ENCODE peak calls at places on chromosomes 11 and 22, in nine cellular contexts. F, T, M, A, K, W, C, O and U are unnamed samples.

GRCh38 chr22:39522567-39523300 is 2.4 kb downstream of the ATF4 start:
- DNase-seq in F (peak; percentile 72), T (peak; percentile 82), M (no peak), A (peak; percentile 52), K (no peak), W (peak; percentile 56), C (no peak), O (no peak), U (peak; percentile 74)

GRCh38 chr11:61273151-61274078 is 21.7 kb downstream of the VWCE start:
- DNase-seq in F (no peak), T (no peak), M (no peak), A (no peak), K (no peak), W (peak; percentile 71), C (no peak), O (no peak), U (no peak)

GRCh38 chr11:125091247-125091876 is 20.1 kb downstream of the TMEM218 start:
- DNase-seq in F (peak; percentile 34), T (no peak), M (no peak), A (peak; percentile 59), K (no peak), W (no peak), C (peak; percentile 69), O (peak; percentile 50), U (peak; percentile 43)

GRCh38 chr22:39290724-39291161 is 28.7 kb downstream of the RPL3 start:
- DNase-seq in F (peak; percentile 94), T (peak; percentile 41), M (no peak), A (peak; percentile 74), K (no peak), W (peak; percentile 63), C (no peak), O (no peak), U (no peak)

GRCh38 chr11:312092-312816 is 1.6 kb upstream of the IFITM1 start:
- DNase-seq in F (no peak), T (no peak), M (no peak), A (no peak), K (no peak), W (no peak), C (no peak), O (no peak), U (no peak)

GRCh38 chr11:128476729-128477128 is 110.6 kb downstream of the ETS1 start:
- DNase-seq in F (no peak), T (no peak), M (no peak), A (no peak), K (no peak), W (no peak), C (peak; percentile 95), O (no peak), U (peak; percentile 9)

GRCh38 chr11:2190670-2191471 is 19.3 kb upstream of the TH start:
- DNase-seq in F (no peak), T (no peak), M (no peak), A (no peak), K (no peak), W (no peak), C (peak; percentile 43), O (no peak), U (no peak)

GRCh38 chr11:110948112-110948511 is 235.9 kb upstream of the ARHGAP20 start:
- DNase-seq in F (no peak), T (no peak), M (no peak), A (no peak), K (no peak), W (no peak), C (no peak), O (no peak), U (no peak)

GRCh38 chr11:110305169-110306018 is 9.0 kb upstream of the RDX start:
- DNase-seq in F (no peak), T (no peak), M (no peak), A (no peak), K (no peak), W (no peak), C (no peak), O (no peak), U (no peak)

GRCh38 chr22:48980409-48980808 is 847.3 kb downstream of the BRD1 start:
- DNase-seq in F (no peak), T (no peak), M (no peak), A (no peak), K (no peak), W (no peak), C (no peak), O (peak; percentile 69), U (no peak)

GRCh38 chr11:128179049-128179448 is 408.3 kb downstream of the ETS1 start:
- DNase-seq in F (no peak), T (no peak), M (no peak), A (no peak), K (no peak), W (no peak), C (no peak), O (no peak), U (no peak)

GRCh38 chr11:45885274-45885920 is at the start of gene MAPK8IP1:
- DNase-seq in F (peak; percentile 62), T (peak; percentile 34), M (no peak), A (peak; percentile 70), K (peak; percentile 86), W (peak; percentile 62), C (peak; percentile 55), O (no peak), U (peak; percentile 67)

GRCh38 chr11:78341841-78342240 is 75.8 kb downstream of the GAB2 start:
- DNase-seq in F (no peak), T (no peak), M (no peak), A (no peak), K (no peak), W (no peak), C (no peak), O (no peak), U (no peak)

GRCh38 chr11:78339945-78340344 is 77.7 kb downstream of the GAB2 start:
- DNase-seq in F (no peak), T (no peak), M (no peak), A (no peak), K (no peak), W (no peak), C (no peak), O (no peak), U (no peak)

GRCh38 chr11:78338138-78338537 is 79.5 kb downstream of the GAB2 start:
- DNase-seq in F (no peak), T (no peak), M (no peak), A (no peak), K (no peak), W (no peak), C (peak; percentile 74), O (no peak), U (no peak)

GRCh38 chr11:78339483-78339882 is 78.1 kb downstream of the GAB2 start:
- DNase-seq in F (no peak), T (no peak), M (no peak), A (no peak), K (no peak), W (no peak), C (no peak), O (no peak), U (no peak)

DNA sequence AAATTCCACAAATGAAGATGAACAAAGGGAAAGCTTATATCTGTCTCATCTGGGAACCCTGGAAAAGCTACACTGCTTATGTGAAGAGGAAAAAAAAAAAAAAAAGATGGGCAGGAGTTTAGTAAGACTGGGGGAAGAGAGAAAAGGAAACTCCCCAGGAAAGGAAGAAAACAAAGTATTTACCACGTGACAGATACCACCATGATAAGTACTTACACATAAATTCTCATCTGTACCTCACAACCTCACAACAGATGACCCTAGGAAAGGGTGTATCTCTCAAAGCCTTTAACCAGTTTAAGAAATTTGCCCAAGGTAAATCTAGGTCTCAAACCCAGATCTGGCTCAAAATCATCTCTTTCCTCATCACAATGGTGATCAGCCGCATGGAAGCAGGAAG is 77.1 kb downstream of the GAB2 start:
- DNase-seq in F (no peak), T (no peak), M (no peak), A (no peak), K (no peak), W (no peak), C (no peak), O (no peak), U (no peak)
- TF ChIP-seq POLR2A in F (no peak), T (no peak), M (no peak), A (no peak), K (no peak), W (no peak), C (no peak), O (no peak), U (no peak)

DNA sequence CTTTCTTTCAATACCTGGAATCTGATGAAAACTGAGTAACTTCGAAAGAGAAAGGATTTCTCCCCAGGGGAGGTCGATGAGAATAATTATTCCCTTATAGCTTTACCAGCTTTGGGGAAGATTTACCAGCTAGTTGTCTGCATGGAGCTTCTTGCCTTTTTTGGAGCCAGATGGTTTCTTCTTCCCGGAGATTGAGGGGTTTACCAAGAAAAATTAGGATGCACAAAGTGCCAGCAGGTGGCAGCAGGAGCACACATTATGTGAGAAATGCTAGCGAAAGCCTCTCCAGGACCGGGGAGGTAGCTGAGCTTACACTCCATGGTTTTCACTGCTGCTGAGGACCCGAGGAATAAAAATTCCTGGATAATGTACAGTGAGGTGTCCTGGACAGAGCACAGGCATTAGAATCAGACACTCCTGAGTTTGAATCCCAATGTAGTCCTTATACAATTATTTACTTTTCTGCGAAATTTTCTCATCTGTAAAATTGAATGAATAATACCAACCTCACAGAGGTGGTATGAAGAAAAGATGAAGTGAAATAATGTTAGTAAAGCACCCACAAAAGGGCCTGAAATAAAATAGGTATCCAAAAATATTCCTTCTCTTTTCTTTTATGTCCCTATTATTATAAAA is 46.0 kb upstream of the PARVA start:
- DNase-seq in F (peak; percentile 91), T (peak; percentile 83), M (peak; percentile 72), A (peak; percentile 88), K (no peak), W (peak; percentile 86), C (peak; percentile 67), O (peak; percentile 94), U (peak; percentile 60)
- TF ChIP-seq POLR2A in F (no peak), T (no peak), M (no peak), A (no peak), K (no peak), W (no peak), C (no peak), O (no peak), U (no peak)

GRCh38 chr22:33650244-33650643 is 270.0 kb downstream of the LARGE1 start:
- DNase-seq in F (no peak), T (no peak), M (no peak), A (no peak), K (no peak), W (no peak), C (no peak), O (peak; percentile 85), U (no peak)
- TF ChIP-seq POLR2A in F (no peak), T (no peak), M (no peak), A (no peak), K (no peak), W (no peak), C (no peak), O (no peak), U (no peak)

DNA sequence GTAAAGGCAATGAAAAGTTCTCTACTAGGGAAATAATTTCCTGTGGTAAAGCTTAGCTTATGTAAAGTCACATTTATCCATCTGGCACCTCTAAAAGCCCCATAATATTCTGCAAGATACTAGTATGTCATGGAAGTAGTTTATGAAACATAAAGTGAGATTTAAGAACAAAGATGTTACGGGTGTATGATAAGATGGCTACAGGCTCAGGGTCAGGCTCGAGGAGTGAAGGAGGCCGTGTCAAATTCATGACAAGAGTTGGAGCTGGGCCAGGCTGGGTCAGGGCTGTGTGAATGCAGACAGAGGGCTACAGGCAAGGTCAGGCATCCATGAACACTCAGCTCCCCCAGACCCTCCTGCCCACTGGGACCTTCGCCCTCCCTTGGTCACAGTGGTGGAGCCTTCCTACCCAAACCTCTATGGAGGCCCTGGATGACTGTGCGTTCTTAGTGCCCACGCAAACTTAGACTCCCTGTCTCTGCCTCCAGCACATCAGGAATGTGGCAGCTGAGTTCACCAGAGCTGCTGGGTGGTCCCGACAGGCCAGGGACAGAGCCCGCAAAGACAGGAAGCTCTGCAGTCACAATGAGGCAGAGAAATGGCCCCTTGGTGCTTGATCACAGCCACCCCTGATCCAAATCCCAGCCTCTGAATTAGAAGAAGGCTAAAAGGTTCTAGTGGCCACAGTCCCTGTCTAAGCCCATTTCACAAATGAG is 14.8 kb downstream of the IGLL5 start:
- DNase-seq in F (no peak), T (no peak), M (no peak), A (no peak), K (no peak), W (no peak), C (no peak), O (no peak), U (no peak)
- TF ChIP-seq POLR2A in F (no peak), T (no peak), M (no peak), A (no peak), K (no peak), W (no peak), C (no peak), O (no peak), U (no peak)